ENCODE peak calls at places on chromosomes 4 and X, in ten cellular contexts. C is tibial nerve, N is NB4, O is astrocyte of the spinal cord, J is right atrium auricular region, M is AG04450, T is coronary artery, Y is GM23248, L is psoas muscle, A is choroid plexus epithelial cell. B is an unnamed sample.

GRCh38 chr4:76717431-76717830 is 180.5 kb downstream of the SOWAHB start:
- DNase-seq in C (no peak), N (no peak), O (no peak), J (no peak), M (no peak), T (no peak), Y (no peak), L (no peak), A (no peak), B (no peak)

GRCh38 chrX:69551421-69552009 is 47.4 kb downstream of the NALF2 start:
- DNase-seq in C (no peak), N (no peak), O (no peak), J (no peak), M (no peak), T (no peak), Y (no peak), L (no peak), A (no peak), B (no peak)

GRCh38 chrX:132491191-132491590 is 2.4 kb upstream of the MBNL3 start:
- DNase-seq in C (no peak), N (peak), O (no peak), J (no peak), M (no peak), T (no peak), Y (no peak), L (no peak), A (no peak), B (no peak)

GRCh38 chrX:120452131-120452530 is 17.0 kb downstream of the LAMP2 start:
- DNase-seq in C (no peak), N (peak), O (peak), J (no peak), M (no peak), T (no peak), Y (peak), L (no peak), A (peak), B (no peak)

GRCh38 chr4:56755901-56756300 is 65.6 kb downstream of the SPINK2 start:
- DNase-seq in C (no peak), N (no peak), O (peak), J (no peak), M (no peak), T (no peak), Y (peak), L (no peak), A (peak), B (no peak)

GRCh38 chrX:24133280-24133679 is 16.2 kb upstream of the ZFX start:
- DNase-seq in C (no peak), N (no peak), O (no peak), J (no peak), M (no peak), T (no peak), Y (no peak), L (no peak), A (no peak), B (no peak)

GRCh38 chr4:56691425-56691824 is 10.3 kb upstream of the HOPX start:
- DNase-seq in C (no peak), N (no peak), O (no peak), J (no peak), M (no peak), T (no peak), Y (no peak), L (no peak), A (no peak), B (no peak)

GRCh38 chr4:92996533-92996932 is 692.8 kb downstream of the GRID2 start:
- DNase-seq in C (no peak), N (no peak), O (no peak), J (no peak), M (no peak), T (no peak), Y (no peak), L (no peak), A (no peak), B (no peak)

GRCh38 chr4:107058828-107059227 is 22.7 kb upstream of the DKK2 start:
- DNase-seq in C (no peak), N (no peak), O (peak), J (no peak), M (no peak), T (no peak), Y (peak), L (no peak), A (peak), B (no peak)

GRCh38 chr4:24557036-24558022 is 27.0 kb downstream of the DHX15 start:
- DNase-seq in C (no peak), N (peak), O (no peak), J (no peak), M (no peak), T (no peak), Y (peak), L (no peak), A (peak), B (no peak)

GRCh38 chrX:142036111-142036510 is 132.4 kb downstream of the MAGEC1 start:
- DNase-seq in C (no peak), N (no peak), O (peak), J (no peak), M (no peak), T (no peak), Y (no peak), L (no peak), A (peak), B (no peak)

GRCh38 chrX:145820825-145821224 is 3.2 kb downstream of the SLITRK2 start:
- DNase-seq in C (no peak), N (no peak), O (no peak), J (no peak), M (no peak), T (no peak), Y (no peak), L (no peak), A (no peak), B (no peak)

GRCh38 chrX:145816607-145817298 is 876 bp upstream of the SLITRK2 start:
- DNase-seq in C (no peak), N (no peak), O (no peak), J (no peak), M (no peak), T (no peak), Y (no peak), L (no peak), A (no peak), B (no peak)

GRCh38 chrX:145818522-145819075 is 970 bp downstream of the SLITRK2 start:
- DNase-seq in C (no peak), N (no peak), O (no peak), J (no peak), M (no peak), T (no peak), Y (no peak), L (no peak), A (no peak), B (no peak)

GRCh38 chrX:145817299-145817665 is 347 bp upstream of the SLITRK2 start:
- DNase-seq in C (no peak), N (no peak), O (peak), J (no peak), M (no peak), T (no peak), Y (no peak), L (no peak), A (no peak), B (no peak)

GRCh38 chrX:145817666-145818521 is at the start of gene SLITRK2:
- DNase-seq in C (no peak), N (no peak), O (peak), J (no peak), M (no peak), T (no peak), Y (peak), L (no peak), A (no peak), B (no peak)
- H3K4me3 ChIP-seq in C (peak), N (no peak), O (peak), J (peak), M (no peak), T (peak), Y (no peak), L (peak), A (no peak), B (no peak)

GRCh38 chr4:145734051-145734450 is 54.1 kb downstream of the C4orf51 start:
- DNase-seq in C (no peak), N (no peak), O (peak), J (no peak), M (no peak), T (no peak), Y (peak), L (no peak), A (peak), B (no peak)
- H3K4me3 ChIP-seq in C (no peak), N (no peak), O (no peak), J (no peak), M (peak), T (peak), Y (peak), L (peak), A (no peak), B (peak)

DNA sequence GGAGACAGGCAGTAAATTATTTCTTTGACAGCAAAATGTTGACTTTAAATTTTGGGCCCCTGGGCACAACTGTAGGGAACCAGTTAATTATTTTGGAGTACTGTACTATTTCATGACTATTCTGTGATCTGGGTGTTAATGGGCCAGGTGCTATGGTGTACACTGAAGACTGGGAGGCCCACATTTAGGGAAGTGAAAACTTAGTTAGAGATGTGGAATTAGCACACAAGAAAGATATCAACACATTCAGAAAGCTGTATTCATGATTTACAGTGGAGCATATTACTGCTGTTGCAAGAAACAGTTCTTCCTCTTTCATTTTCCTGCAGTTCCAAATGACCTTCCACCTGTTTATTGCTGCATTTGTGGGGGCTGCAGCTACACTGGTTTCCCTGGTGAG is 12.4 kb downstream of the PLP1 start:
- DNase-seq in C (no peak), N (no peak), O (no peak), J (no peak), M (no peak), T (no peak), Y (no peak), L (no peak), A (no peak), B (no peak)
- H3K4me3 ChIP-seq in C (no peak), N (no peak), O (no peak), J (no peak), M (no peak), T (no peak), Y (no peak), L (no peak), A (no peak), B (no peak)

GRCh38 chr4:8856835-8857590 is 14.6 kb downstream of the HMX1 start:
- DNase-seq in C (no peak), N (peak), O (no peak), J (no peak), M (no peak), T (no peak), Y (no peak), L (no peak), A (no peak), B (no peak)
- H3K4me3 ChIP-seq in C (peak), N (no peak), O (no peak), J (peak), M (no peak), T (peak), Y (no peak), L (no peak), A (no peak), B (no peak)

DNA sequence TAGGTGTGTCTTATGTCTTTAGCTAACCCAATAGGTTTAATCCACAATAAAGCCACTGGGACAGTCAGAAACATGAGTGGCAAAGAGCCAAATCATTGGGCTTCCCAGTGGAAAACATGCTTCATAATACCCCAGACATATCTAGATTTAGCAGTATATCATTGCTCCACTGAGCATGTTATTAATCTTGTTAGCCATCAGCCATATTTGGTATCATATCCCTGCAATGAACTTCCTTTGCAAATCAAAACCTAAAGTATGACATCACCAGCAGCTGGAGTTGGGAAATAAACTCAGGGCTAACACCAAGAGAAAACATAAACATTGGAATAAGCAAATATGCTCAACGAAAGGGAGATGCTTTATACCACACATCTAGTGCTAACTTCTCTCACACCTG is 280.8 kb upstream of the NOCT start:
- DNase-seq in C (no peak), N (no peak), O (peak), J (no peak), M (peak), T (no peak), Y (peak), L (no peak), A (peak), B (peak)
- H3K4me3 ChIP-seq in C (no peak), N (no peak), O (no peak), J (no peak), M (no peak), T (no peak), Y (no peak), L (no peak), A (no peak), B (no peak)

GRCh38 chr4:102868153-102868781 is 525 bp upstream of the CISD2 start:
- DNase-seq in C (no peak), N (no peak), O (no peak), J (no peak), M (no peak), T (no peak), Y (no peak), L (peak), A (no peak), B (no peak)

GRCh38 chr4:102869569-102870227 is 906 bp downstream of the CISD2 start:
- DNase-seq in C (no peak), N (peak), O (no peak), J (no peak), M (no peak), T (no peak), Y (no peak), L (no peak), A (peak), B (no peak)

GRCh38 chr4:102868782-102869568 is at the start of gene CISD2:
- DNase-seq in C (peak), N (peak), O (peak), J (peak), M (peak), T (peak), Y (peak), L (peak), A (peak), B (peak)

GRCh38 chr4:102871772-102872171 is 3.0 kb downstream of the CISD2 start:
- DNase-seq in C (no peak), N (peak), O (no peak), J (no peak), M (no peak), T (no peak), Y (no peak), L (no peak), A (peak), B (no peak)

DNA sequence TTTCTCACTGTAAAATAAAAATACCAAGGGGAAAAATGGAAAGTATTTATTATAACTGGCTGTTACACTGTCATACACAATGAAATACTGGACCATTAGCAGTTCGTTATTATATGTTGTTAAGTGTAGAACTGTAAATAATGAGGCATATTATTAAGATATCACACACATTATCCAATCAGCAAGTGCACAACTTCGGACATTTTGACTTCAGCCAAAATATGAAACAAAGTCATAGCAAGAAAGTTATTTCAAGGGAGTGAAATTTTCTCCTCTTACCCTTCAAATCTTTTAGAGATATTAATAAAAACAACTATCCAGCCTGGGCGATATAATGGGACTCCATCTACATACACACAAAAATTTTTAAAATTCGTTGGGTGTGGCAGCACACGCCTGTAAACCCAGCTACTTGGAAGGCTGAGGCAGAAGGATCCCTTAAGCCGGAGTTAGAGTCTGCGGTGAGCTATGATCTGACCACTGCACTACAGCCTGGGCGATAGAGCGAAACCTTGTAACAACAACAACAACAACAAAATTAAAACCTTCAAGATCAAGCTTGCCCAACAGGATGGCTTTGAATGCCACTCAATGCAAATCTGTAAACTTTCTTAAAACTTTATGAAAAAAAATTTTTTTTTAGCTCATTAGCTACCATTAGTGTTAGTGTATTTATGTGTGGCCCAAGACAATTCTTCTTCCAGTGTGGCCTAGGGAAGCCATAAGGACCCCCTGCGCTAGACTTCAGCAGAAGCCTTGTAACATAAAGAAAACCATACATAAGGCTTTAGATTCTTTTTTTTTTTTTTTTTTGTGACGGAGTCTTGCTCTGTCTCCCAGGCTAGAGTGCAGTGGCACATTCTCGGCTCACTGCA is 1.3 kb upstream of the CISD2 start:
- DNase-seq in C (no peak), N (peak), O (no peak), J (no peak), M (no peak), T (no peak), Y (no peak), L (no peak), A (no peak), B (no peak)
- H3K4me3 ChIP-seq in C (peak), N (peak), O (peak), J (peak), M (peak), T (peak), Y (peak), L (peak), A (peak), B (peak)

B was measured in skeletal muscle cell.